ENCODE peak calls at places on chromosomes 3 and 15, in six cellular contexts. M is kidney; E is effector memory CD4-positive, alpha-beta T cell; D is Peyer's patch; I is WERI-Rb-1; Y is upper lobe of right lung. T is an unnamed sample.

GRCh38 chr3:180680097-180680430 is 775 bp upstream of the CCDC39 start:
- DNase-seq in D (no peak), M (no peak), I (peak; percentile 60), E (no peak), Y (no peak), T (no peak)

GRCh38 chr3:185503467-185503975 is 4.7 kb upstream of the TMEM41A start:
- DNase-seq in E (no peak), Y (no peak), M (no peak), D (no peak), I (no peak), T (no peak)

GRCh38 chr3:98982336-98982735 is 80.8 kb upstream of the DCBLD2 start:
- DNase-seq in D (no peak), E (no peak), M (no peak), I (no peak), Y (no peak), T (no peak)

GRCh38 chr3:11650391-11650790 is 6.7 kb upstream of the VGLL4 start:
- DNase-seq in E (no peak), I (no peak), M (no peak), D (no peak), Y (no peak), T (no peak)

GRCh38 chr3:63986147-63986546 is 37.1 kb downstream of the PSMD6 start:
- DNase-seq in I (no peak), E (no peak), Y (no peak), D (no peak), M (no peak), T (no peak)

GRCh38 chr3:172201990-172202318 is 162.6 kb downstream of the FNDC3B start:
- DNase-seq in Y (no peak), E (no peak), M (no peak), I (no peak), D (no peak), T (no peak)

GRCh38 chr3:126344380-126345041 is 12.7 kb downstream of the KLF15 start:
- DNase-seq in M (peak; percentile 35), Y (peak; percentile 58), I (peak; percentile 6), D (no peak), E (no peak), T (no peak)

GRCh38 chr15:100694381-100695012 is 92.1 kb downstream of the ASB7 start:
- DNase-seq in M (peak; percentile 82), I (no peak), Y (no peak), E (no peak), D (no peak), T (no peak)

GRCh38 chr3:152331975-152332374 is 63.2 kb downstream of the MBNL1 start:
- DNase-seq in Y (no peak), I (no peak), D (no peak), E (no peak), M (no peak), T (no peak)

GRCh38 chr3:10319804-10320203 is 1.1 kb downstream of the SEC13 start:
- DNase-seq in Y (no peak), M (no peak), I (no peak), D (no peak), E (no peak), T (no peak)

GRCh38 chr3:111917300-111917699 is 58.2 kb downstream of the PHLDB2 start:
- DNase-seq in M (no peak), I (no peak), D (no peak), Y (no peak), E (no peak), T (no peak)

GRCh38 chr3:132256984-132257383 is 60.2 kb upstream of the ACP3 start:
- DNase-seq in D (no peak), E (no peak), Y (no peak), M (no peak), I (peak; percentile 41), T (no peak)

GRCh38 chr3:96700322-96701315 is 113.8 kb upstream of the EPHA6 start:
- DNase-seq in Y (no peak), D (no peak), M (no peak), E (no peak), I (no peak), T (no peak)

GRCh38 chr15:49530106-49530505 is 90.5 kb downstream of the FAM227B start:
- DNase-seq in I (no peak), M (no peak), Y (no peak), D (no peak), E (no peak), T (no peak)

GRCh38 chr3:101184111-101184510 is 136.3 kb downstream of the IMPG2 start:
- DNase-seq in M (no peak), I (no peak), Y (no peak), D (no peak), E (no peak), T (no peak)

GRCh38 chr3:42515391-42515916 is 13.0 kb downstream of the VIPR1 start:
- DNase-seq in D (no peak), E (no peak), Y (no peak), M (no peak), I (no peak), T (no peak)

GRCh38 chr3:113534365-113534764 is 2.0 kb downstream of the SIDT1 start:
- DNase-seq in I (no peak), Y (no peak), E (no peak), M (no peak), D (no peak), T (no peak)

GRCh38 chr3:134064081-134064480 is 34.4 kb upstream of the SLCO2A1 start:
- DNase-seq in E (no peak), D (no peak), Y (no peak), M (no peak), I (no peak), T (no peak)

GRCh38 chr3:101778385-101779046 is 495 bp upstream of the NXPE3 start:
- DNase-seq in Y (no peak), D (no peak), I (no peak), M (no peak), E (no peak), T (no peak)

GRCh38 chr15:69760263-69760855 is 307.7 kb downstream of the RPLP1 start:
- DNase-seq in I (no peak), D (no peak), M (no peak), E (no peak), Y (no peak), T (no peak)

GRCh38 chr3:65524544-65525070 is 514.1 kb downstream of the MAGI1 start:
- DNase-seq in M (no peak), Y (no peak), I (no peak), D (no peak), E (no peak), T (no peak)

GRCh38 chr3:16103472-16103871 is 71.0 kb upstream of the GALNT15 start:
- DNase-seq in M (no peak), E (no peak), D (no peak), Y (no peak), I (no peak), T (no peak)

GRCh38 chr3:18302517-18302916 is 122.6 kb downstream of the SATB1 start:
- DNase-seq in M (no peak), I (no peak), Y (no peak), E (no peak), D (no peak), T (no peak)

GRCh38 chr3:156542101-156543042 is 12.5 kb downstream of the SSR3 start:
- DNase-seq in E (no peak), D (no peak), M (no peak), Y (no peak), I (no peak), T (no peak)

GRCh38 chr3:106006001-106006400 is 137.2 kb upstream of the CBLB start:
- DNase-seq in M (no peak), I (no peak), Y (no peak), E (no peak), D (no peak), T (no peak)

GRCh38 chr3:28328188-28329151 is 20.1 kb upstream of the ZCWPW2 start:
- DNase-seq in Y (no peak), D (no peak), M (no peak), E (no peak), I (no peak), T (no peak)

GRCh38 chr3:107024481-107025153 is 352.6 kb upstream of the CCDC54 start:
- DNase-seq in D (no peak), M (no peak), I (no peak), E (no peak), Y (no peak), T (no peak)

GRCh38 chr3:24591661-24592555 is 97.3 kb upstream of the THRB start:
- DNase-seq in D (no peak), M (no peak), E (no peak), I (no peak), Y (no peak), T (no peak)

GRCh38 chr3:100602506-100603444 is 6.6 kb upstream of the ADGRG7 start:
- DNase-seq in I (no peak), M (no peak), D (no peak), Y (no peak), E (no peak), T (no peak)

GRCh38 chr3:111173328-111173900 is 101.8 kb downstream of the NECTIN3 start:
- DNase-seq in Y (no peak), D (no peak), I (no peak), E (no peak), M (no peak), T (no peak)

GRCh38 chr3:45950686-45951600 is 7.7 kb downstream of the CXCR6 start:
- DNase-seq in E (peak; percentile 27), I (no peak), Y (peak; percentile 42), M (no peak), D (no peak), T (no peak)

GRCh38 chr3:133547432-133548041 is 25.9 kb upstream of the CDV3 start:
- DNase-seq in Y (peak; percentile 72), E (no peak), D (no peak), M (no peak), I (no peak), T (no peak)

GRCh38 chr3:21109056-21109455 is 642.0 kb downstream of the ZNF385D start:
- DNase-seq in E (no peak), D (no peak), Y (no peak), I (no peak), M (no peak), T (no peak)
- H3K9me3 ChIP-seq in E (no peaks in the 10 kb centered on the region), D (no peaks in the 10 kb centered on the region), Y (no peaks in the 10 kb centered on the region), I (no peaks in the 10 kb centered on the region), M (no peaks in the 10 kb centered on the region), T (peaks cover 3% of the 10 kb centered on the region)

GRCh38 chr15:95127356-95127755 is 896.0 kb downstream of the MCTP2 start:
- DNase-seq in I (no peak), D (no peak), M (no peak), E (no peak), Y (no peak), T (no peak)
- H3K9me3 ChIP-seq in I (no peaks in the 10 kb centered on the region), D (no peaks in the 10 kb centered on the region), M (no peaks in the 10 kb centered on the region), E (no peaks in the 10 kb centered on the region), Y (no peaks in the 10 kb centered on the region), T (no peaks in the 10 kb centered on the region)

DNA sequence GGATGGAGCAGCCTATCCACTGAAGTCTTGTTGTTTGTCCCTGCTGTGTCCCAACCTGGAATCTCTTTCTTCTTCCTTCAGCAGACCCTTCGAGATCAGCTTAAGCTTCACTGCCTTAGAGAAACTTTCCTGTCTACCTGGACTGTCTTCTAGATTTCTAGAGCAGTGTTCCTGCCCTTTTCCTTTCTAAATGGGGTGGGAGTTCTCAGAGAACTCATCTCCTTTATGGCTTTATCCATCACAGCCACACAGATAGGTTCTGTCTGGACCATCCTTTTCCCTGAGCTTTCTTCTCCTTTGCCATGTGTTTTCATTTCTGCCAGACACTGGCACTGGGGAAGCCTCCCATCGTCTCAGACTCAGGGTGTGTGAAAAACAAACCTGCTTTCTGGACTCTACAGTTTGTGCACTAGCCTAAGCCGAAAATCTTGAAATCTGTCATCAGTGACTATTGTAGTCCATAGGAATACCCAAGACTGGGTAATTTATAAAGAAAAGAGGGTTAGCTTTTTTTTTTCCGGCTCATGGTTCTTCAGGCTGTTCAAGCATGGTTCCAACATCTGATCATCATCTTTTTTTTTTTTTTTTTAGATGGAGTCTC is 177.5 kb downstream of the PGPEP1L start:
- DNase-seq in M (no peak), E (no peak), I (no peak), D (no peak), Y (no peak), T (no peak)
- H3K9me3 ChIP-seq in M (peaks cover 3% of the 10 kb centered on the region), E (peaks cover 20% of the 10 kb centered on the region), I (peaks cover 29% of the 10 kb centered on the region), D (peaks cover 22% of the 10 kb centered on the region), Y (peaks cover 42% of the 10 kb centered on the region), T (peaks cover 15% of the 10 kb centered on the region)

GRCh38 chr3:77620009-77620408 is 580.1 kb downstream of the ROBO2 start:
- DNase-seq in I (no peak), E (no peak), Y (no peak), M (no peak), D (no peak), T (no peak)
- H3K9me3 ChIP-seq in I (no peaks in the 10 kb centered on the region), E (no peaks in the 10 kb centered on the region), Y (no peaks in the 10 kb centered on the region), M (no peaks in the 10 kb centered on the region), D (no peaks in the 10 kb centered on the region), T (no peaks in the 10 kb centered on the region)

T was measured in T-helper 17 cell.